ENCODE peak calls at places on chromosomes 6 and 20, in seven cellular contexts. One of them, this sample, is unnamed.

GRCh38 chr6:5772634-5773230 is 234.0 kb downstream of the NRN1 start:
- DNase-seq in NCI-H1105: no peak
- DNase-seq in heart right ventricle: no peak
- DNase-seq in HepG2: no peak
- DNase-seq in psoas muscle: no peak
- DNase-seq in NCI-H345: no peak
- DNase-seq in stimulated activated naive B cell treated with anti-CD40 and anti-IgM and Interleukin-4, amounts not matched to agents 10 μg/mL and 1 μg/mL and 100 μg/mL, for 72 hours: no peak
- DNase-seq in this sample: no peak

GRCh38 chr6:16391451-16391912 is 153.1 kb downstream of the GMPR start:
- DNase-seq in NCI-H1105: no peak
- DNase-seq in heart right ventricle: no peak
- DNase-seq in HepG2: no peak
- DNase-seq in psoas muscle: no peak
- DNase-seq in NCI-H345: no peak
- DNase-seq in stimulated activated naive B cell treated with anti-CD40 and anti-IgM and Interleukin-4, amounts not matched to agents 10 μg/mL and 1 μg/mL and 100 μg/mL, for 72 hours: no peak
- DNase-seq in this sample: no peak

GRCh38 chr6:141202641-141203040 is 930.1 kb upstream of the GJE1 start:
- DNase-seq in NCI-H1105: no peak
- DNase-seq in heart right ventricle: no peak
- DNase-seq in HepG2: no peak
- DNase-seq in psoas muscle: no peak
- DNase-seq in NCI-H345: no peak
- DNase-seq in stimulated activated naive B cell treated with anti-CD40 and anti-IgM and Interleukin-4, amounts not matched to agents 10 μg/mL and 1 μg/mL and 100 μg/mL, for 72 hours: no peak
- DNase-seq in this sample: no peak

GRCh38 chr20:41134362-41135186 is 2.8 kb upstream of the PLCG1 start:
- DNase-seq in NCI-H1105: no peak
- DNase-seq in heart right ventricle: no peak
- DNase-seq in HepG2: peak
- DNase-seq in psoas muscle: no peak
- DNase-seq in NCI-H345: no peak
- DNase-seq in stimulated activated naive B cell treated with anti-CD40 and anti-IgM and Interleukin-4, amounts not matched to agents 10 μg/mL and 1 μg/mL and 100 μg/mL, for 72 hours: no peak
- DNase-seq in this sample: no peak

GRCh38 chr6:29577544-29577943 is 7.4 kb upstream of the OR2H2 start:
- DNase-seq in NCI-H1105: no peak
- DNase-seq in heart right ventricle: no peak
- DNase-seq in HepG2: no peak
- DNase-seq in psoas muscle: no peak
- DNase-seq in NCI-H345: no peak
- DNase-seq in stimulated activated naive B cell treated with anti-CD40 and anti-IgM and Interleukin-4, amounts not matched to agents 10 μg/mL and 1 μg/mL and 100 μg/mL, for 72 hours: no peak
- DNase-seq in this sample: no peak

GRCh38 chr6:36984581-36985383 is 1.2 kb downstream of the MTCH1 start:
- DNase-seq in NCI-H1105: peak
- DNase-seq in heart right ventricle: no peak
- DNase-seq in HepG2: no peak
- DNase-seq in psoas muscle: peak
- DNase-seq in NCI-H345: no peak
- DNase-seq in stimulated activated naive B cell treated with anti-CD40 and anti-IgM and Interleukin-4, amounts not matched to agents 10 μg/mL and 1 μg/mL and 100 μg/mL, for 72 hours: peak
- DNase-seq in this sample: peak

GRCh38 chr20:39661833-39662232 is 699.7 kb downstream of the DHX35 start:
- DNase-seq in NCI-H1105: no peak
- DNase-seq in heart right ventricle: no peak
- DNase-seq in HepG2: no peak
- DNase-seq in psoas muscle: no peak
- DNase-seq in NCI-H345: no peak
- DNase-seq in stimulated activated naive B cell treated with anti-CD40 and anti-IgM and Interleukin-4, amounts not matched to agents 10 μg/mL and 1 μg/mL and 100 μg/mL, for 72 hours: no peak
- DNase-seq in this sample: peak

GRCh38 chr6:14077193-14077853 is 40.2 kb upstream of the CD83 start:
- DNase-seq in NCI-H1105: no peak
- DNase-seq in heart right ventricle: no peak
- DNase-seq in HepG2: no peak
- DNase-seq in psoas muscle: no peak
- DNase-seq in NCI-H345: no peak
- DNase-seq in stimulated activated naive B cell treated with anti-CD40 and anti-IgM and Interleukin-4, amounts not matched to agents 10 μg/mL and 1 μg/mL and 100 μg/mL, for 72 hours: no peak
- DNase-seq in this sample: no peak

GRCh38 chr20:16490696-16491095 is 82.6 kb downstream of the KIF16B start:
- DNase-seq in NCI-H1105: no peak
- DNase-seq in heart right ventricle: no peak
- DNase-seq in HepG2: no peak
- DNase-seq in psoas muscle: no peak
- DNase-seq in NCI-H345: no peak
- DNase-seq in stimulated activated naive B cell treated with anti-CD40 and anti-IgM and Interleukin-4, amounts not matched to agents 10 μg/mL and 1 μg/mL and 100 μg/mL, for 72 hours: no peak
- DNase-seq in this sample: no peak

GRCh38 chr6:85065831-85066230 is 301.4 kb upstream of the TBX18 start:
- DNase-seq in NCI-H1105: no peak
- DNase-seq in heart right ventricle: no peak
- DNase-seq in HepG2: no peak
- DNase-seq in psoas muscle: no peak
- DNase-seq in NCI-H345: no peak
- DNase-seq in stimulated activated naive B cell treated with anti-CD40 and anti-IgM and Interleukin-4, amounts not matched to agents 10 μg/mL and 1 μg/mL and 100 μg/mL, for 72 hours: no peak
- DNase-seq in this sample: no peak

GRCh38 chr6:144678844-144679243 is 393.7 kb downstream of the UTRN start:
- DNase-seq in NCI-H1105: no peak
- DNase-seq in heart right ventricle: no peak
- DNase-seq in HepG2: no peak
- DNase-seq in psoas muscle: no peak
- DNase-seq in NCI-H345: no peak
- DNase-seq in stimulated activated naive B cell treated with anti-CD40 and anti-IgM and Interleukin-4, amounts not matched to agents 10 μg/mL and 1 μg/mL and 100 μg/mL, for 72 hours: no peak
- DNase-seq in this sample: no peak

GRCh38 chr20:46671866-46672542 is 17.2 kb downstream of the TP53RK start:
- DNase-seq in NCI-H1105: no peak
- DNase-seq in heart right ventricle: no peak
- DNase-seq in HepG2: no peak
- DNase-seq in psoas muscle: no peak
- DNase-seq in NCI-H345: no peak
- DNase-seq in stimulated activated naive B cell treated with anti-CD40 and anti-IgM and Interleukin-4, amounts not matched to agents 10 μg/mL and 1 μg/mL and 100 μg/mL, for 72 hours: no peak
- DNase-seq in this sample: no peak

GRCh38 chr20:37907677-37908397 is 4.9 kb downstream of the VSTM2L start:
- DNase-seq in NCI-H1105: peak
- DNase-seq in heart right ventricle: no peak
- DNase-seq in HepG2: no peak
- DNase-seq in psoas muscle: no peak
- DNase-seq in NCI-H345: peak
- DNase-seq in stimulated activated naive B cell treated with anti-CD40 and anti-IgM and Interleukin-4, amounts not matched to agents 10 μg/mL and 1 μg/mL and 100 μg/mL, for 72 hours: no peak
- DNase-seq in this sample: no peak

GRCh38 chr6:129929433-129929832 is 68.3 kb upstream of the TMEM244 start:
- DNase-seq in NCI-H1105: no peak
- DNase-seq in heart right ventricle: no peak
- DNase-seq in HepG2: no peak
- DNase-seq in psoas muscle: no peak
- DNase-seq in NCI-H345: no peak
- DNase-seq in stimulated activated naive B cell treated with anti-CD40 and anti-IgM and Interleukin-4, amounts not matched to agents 10 μg/mL and 1 μg/mL and 100 μg/mL, for 72 hours: no peak
- DNase-seq in this sample: peak

GRCh38 chr6:134175532-134176282 is 123.3 kb upstream of the SLC2A12 start:
- DNase-seq in NCI-H1105: no peak
- DNase-seq in heart right ventricle: peak
- DNase-seq in HepG2: peak
- DNase-seq in psoas muscle: peak
- DNase-seq in NCI-H345: no peak
- DNase-seq in stimulated activated naive B cell treated with anti-CD40 and anti-IgM and Interleukin-4, amounts not matched to agents 10 μg/mL and 1 μg/mL and 100 μg/mL, for 72 hours: no peak
- DNase-seq in this sample: peak

GRCh38 chr6:139334791-139335446 is 39.5 kb downstream of the CITED2 start:
- DNase-seq in NCI-H1105: no peak
- DNase-seq in heart right ventricle: no peak
- DNase-seq in HepG2: no peak
- DNase-seq in psoas muscle: no peak
- DNase-seq in NCI-H345: no peak
- DNase-seq in stimulated activated naive B cell treated with anti-CD40 and anti-IgM and Interleukin-4, amounts not matched to agents 10 μg/mL and 1 μg/mL and 100 μg/mL, for 72 hours: no peak
- DNase-seq in this sample: no peak

This sample was measured in hepatocyte.